ENCODE peak calls at places on chromosomes 6 and 20, in five cellular contexts. M, F, I, E and L are unnamed samples.

GRCh38 chr20:49286689-49287551 is 9.1 kb upstream of the ZNFX1 start:
- DNase-seq in M (no peak), F (peak; percentile 30), I (no peak), E (no peak), L (no peak)

GRCh38 chr20:7656662-7657061 is 283.6 kb downstream of the HAO1 start:
- DNase-seq in M (no peak), F (no peak), I (no peak), E (no peak), L (no peak)

GRCh38 chr6:109292420-109292819 is 89.8 kb downstream of the CD164 start:
- DNase-seq in M (no peak), F (no peak), I (peak; percentile 71), E (no peak), L (no peak)

GRCh38 chr6:14417377-14417776 is 299.8 kb downstream of the CD83 start:
- DNase-seq in M (no peak), F (no peak), I (no peak), E (no peak), L (no peak)

GRCh38 chr20:46348972-46349741 is 40.9 kb upstream of the CDH22 start:
- DNase-seq in M (peak; percentile 34), F (peak; percentile 90), I (peak; percentile 79), E (peak; percentile 52), L (no peak)

GRCh38 chr6:31356946-31357466 is at the start of gene HLA-B:
- DNase-seq in M (peak; percentile 78), F (peak; percentile 71), I (peak; percentile 83), E (peak; percentile 89), L (peak; percentile 68)

GRCh38 chr6:81561071-81561564 is 191.4 kb downstream of the TENT5A start:
- DNase-seq in M (no peak), F (no peak), I (no peak), E (no peak), L (no peak)

GRCh38 chr20:1509237-1509636 is 18.0 kb upstream of the SIRPB2 start:
- DNase-seq in M (peak; percentile 10), F (peak; percentile 42), I (no peak), E (no peak), L (peak; percentile 34)

GRCh38 chr6:107491059-107491609 is 1.2 kb downstream of the SOBP start:
- DNase-seq in M (peak; percentile 56), F (peak; percentile 86), I (peak; percentile 88), E (peak; percentile 75), L (peak; percentile 1)

GRCh38 chr6:161238076-161238869 is 35.6 kb downstream of the AGPAT4 start:
- DNase-seq in M (no peak), F (no peak), I (no peak), E (no peak), L (no peak)

GRCh38 chr6:148037496-148037895 is 305.1 kb upstream of the SASH1 start:
- DNase-seq in M (peak; percentile 37), F (no peak), I (no peak), E (no peak), L (no peak)

GRCh38 chr6:139820191-139820590 is 445.7 kb upstream of the CITED2 start:
- DNase-seq in M (peak; percentile 79), F (no peak), I (no peak), E (no peak), L (no peak)

GRCh38 chr20:9407805-9408421 is 106.5 kb upstream of the LAMP5 start:
- DNase-seq in M (peak; percentile 83), F (peak; percentile 67), I (no peak), E (peak; percentile 24), L (no peak)

GRCh38 chr6:5034328-5034727 is 30.5 kb upstream of the RPP40 start:
- DNase-seq in M (no peak), F (no peak), I (no peak), E (no peak), L (no peak)

GRCh38 chr6:5036309-5036708 is 32.5 kb upstream of the RPP40 start:
- DNase-seq in M (peak; percentile 62), F (peak; percentile 91), I (no peak), E (no peak), L (no peak)

GRCh38 chr6:5030596-5031136 is 26.8 kb upstream of the RPP40 start:
- DNase-seq in M (peak; percentile 80), F (peak; percentile 88), I (peak; percentile 84), E (peak; percentile 80), L (peak; percentile 34)

GRCh38 chr6:5031150-5031549 is 27.3 kb upstream of the RPP40 start:
- DNase-seq in M (no peak), F (no peak), I (no peak), E (no peak), L (no peak)

GRCh38 chr6:5034736-5035135 is 30.9 kb upstream of the RPP40 start:
- DNase-seq in M (no peak), F (no peak), I (no peak), E (no peak), L (no peak)
- H3K27ac ChIP-seq in M (no peak overlapping the region), F (no peak overlapping the region), I (no peak overlapping the region), E (no peak overlapping the region), L (no peak overlapping the region)

DNA sequence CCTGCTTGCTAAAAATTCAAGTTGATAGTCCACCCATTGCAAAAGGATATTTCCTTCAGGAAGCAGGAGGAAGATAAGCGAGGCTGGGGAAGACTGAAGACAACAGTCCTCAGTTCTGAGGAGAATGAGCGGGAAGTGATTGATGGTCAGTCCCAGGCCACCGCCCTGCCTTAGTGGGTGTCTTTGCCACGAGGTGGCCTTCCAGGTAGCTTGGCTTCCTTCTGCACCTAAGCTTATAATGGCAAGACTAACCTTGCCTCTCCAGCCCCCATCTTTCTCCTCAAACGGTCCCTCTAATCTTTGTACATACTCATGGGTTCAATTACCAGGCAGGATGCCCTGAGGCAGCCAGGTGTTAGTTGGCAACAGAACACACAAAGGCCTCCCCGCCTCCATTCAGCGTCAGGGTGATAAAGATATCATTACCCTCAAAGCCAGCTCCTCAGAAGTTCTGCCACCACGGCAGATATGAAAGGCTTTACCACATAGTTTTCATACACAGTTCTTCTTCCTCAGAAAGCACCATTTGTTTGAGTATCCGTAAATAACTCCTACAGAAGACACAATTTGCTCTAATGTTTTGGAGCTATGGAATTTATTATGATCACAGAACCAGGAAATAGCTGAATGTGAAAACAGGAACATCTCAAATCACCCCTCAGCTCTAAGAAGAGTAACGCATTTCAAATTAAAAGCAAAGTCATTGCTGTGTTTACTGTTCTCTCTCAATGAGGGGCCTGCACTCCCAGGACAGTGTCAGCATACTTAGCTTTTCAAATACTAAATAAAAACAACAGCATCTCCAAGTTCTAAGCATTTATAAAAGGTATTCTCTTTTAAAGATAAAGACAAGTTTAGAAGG is 249.3 kb downstream of the ATXN1 start:
- DNase-seq in M (no peak), F (no peak), I (no peak), E (no peak), L (peak; percentile 21)
- H3K4me3 ChIP-seq in M (no peak overlapping the region), F (no peak overlapping the region), I (no peak overlapping the region), E (no peak overlapping the region), L (no peak overlapping the region)

DNA sequence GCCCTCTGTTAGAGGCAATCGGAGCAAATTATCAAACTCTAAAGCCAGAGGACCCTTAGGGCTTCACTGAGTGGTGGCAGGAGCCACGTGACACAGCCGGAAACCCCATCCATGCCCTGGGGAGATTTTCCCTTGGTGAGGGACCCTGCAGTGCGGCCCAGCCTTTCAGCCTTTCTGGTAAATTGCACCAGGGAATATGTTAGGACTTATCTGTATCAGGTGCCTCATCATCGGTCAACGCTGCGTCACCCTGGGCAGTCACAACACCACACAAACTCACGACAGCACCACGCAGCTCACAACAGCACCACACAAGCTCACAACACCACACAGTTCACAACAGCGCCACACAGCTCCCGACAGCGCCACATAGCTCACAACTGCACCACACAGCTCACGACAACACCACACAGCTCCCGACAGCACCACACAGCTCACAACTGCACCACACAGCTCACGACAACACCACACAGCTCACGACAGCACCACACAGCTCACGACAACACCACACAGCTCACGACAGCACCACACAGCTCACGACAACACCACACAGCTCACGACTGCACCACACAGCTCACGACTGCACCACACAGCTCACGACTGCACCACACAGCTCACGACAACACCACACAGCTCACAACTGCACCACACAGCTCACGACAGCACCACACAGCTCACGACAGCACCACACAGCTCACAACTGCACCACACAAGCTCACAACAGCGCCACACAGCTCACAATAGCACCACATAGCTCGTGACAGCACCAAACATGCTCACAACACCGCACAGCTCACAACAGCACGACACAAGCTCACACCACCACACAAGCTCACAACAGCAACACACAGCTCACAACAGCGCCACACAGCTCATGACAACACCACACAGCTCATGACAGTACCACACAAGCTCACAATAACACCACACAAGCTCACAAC is 199.0 kb downstream of the DLL1 start:
- DNase-seq in M (no peak), F (no peak), I (peak; percentile 48), E (peak; percentile 9), L (no peak)
- H3K9me3 ChIP-seq in M (peaks cover 2% of the 10 kb centered on the region), F (no peaks in the 10 kb centered on the region), I (no peaks in the 10 kb centered on the region), E (no peaks in the 10 kb centered on the region), L (no peaks in the 10 kb centered on the region)

DNA sequence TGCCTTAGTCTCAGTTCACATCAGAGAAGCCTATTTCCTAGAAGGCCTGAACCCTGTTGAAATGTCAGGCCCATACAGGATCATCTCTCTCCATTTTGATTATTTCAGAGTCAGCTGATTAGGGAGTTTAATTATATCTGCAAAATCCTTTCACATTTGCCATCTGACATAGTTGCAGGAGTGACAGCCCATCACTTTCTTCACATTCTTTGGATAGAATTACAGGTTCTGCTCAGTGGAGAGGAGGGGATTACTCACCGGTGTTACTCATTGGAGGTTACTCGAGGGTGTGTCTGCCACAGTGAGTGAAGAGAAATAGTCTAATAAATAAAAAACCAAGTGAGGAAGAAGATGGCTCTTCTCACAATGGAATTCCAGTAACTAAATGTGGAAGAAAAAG is 216.8 kb downstream of the TMEM242 start:
- DNase-seq in M (peak; percentile 51), F (no peak), I (no peak), E (no peak), L (no peak)
- H3K27ac ChIP-seq in M (peak overlapping the region; percentile 81), F (peak overlapping the region; percentile 77), I (peak overlapping the region; percentile 64), E (peak overlapping the region; percentile 33), L (no peak overlapping the region)